ENCODE peak calls at places on chromosomes 16 and 17, in five cellular contexts. H, X, B, G and S are unnamed samples.

GRCh38 chr17:67718325-67718941 is 697 bp downstream of the NOL11 start:
- DNase-seq in H (no peak), X (peak), B (peak), G (peak), S (no peak)

GRCh38 chr17:31490991-31491793 is 99.7 kb downstream of the RAB11FIP4 start:
- DNase-seq in H (peak), X (no peak), B (no peak), G (no peak), S (no peak)

GRCh38 chr17:55547027-55547670 is 35.9 kb upstream of the SMIM36 start:
- DNase-seq in H (no peak), X (no peak), B (no peak), G (no peak), S (no peak)

GRCh38 chr16:89185062-89185751 is 13.7 kb downstream of the CDH15 start:
- DNase-seq in H (no peak), X (peak), B (no peak), G (no peak), S (no peak)

GRCh38 chr16:58299757-58300349 is 5.0 kb upstream of the PRSS54 start:
- DNase-seq in H (no peak), X (peak), B (peak), G (no peak), S (peak)

GRCh38 chr17:34254146-34254545 is 939 bp upstream of the CCL2 start:
- DNase-seq in H (no peak), X (no peak), B (no peak), G (no peak), S (no peak)

GRCh38 chr17:81871387-81872120 is 417 bp upstream of the ARHGDIA start:
- DNase-seq in H (peak), X (no peak), B (peak), G (peak), S (peak)

GRCh38 chr16:24539295-24539849 is at the start of gene RBBP6:
- DNase-seq in H (peak), X (peak), B (peak), G (peak), S (peak)

GRCh38 chr16:85276258-85276657 is 164.0 kb upstream of the CIBAR2 start:
- DNase-seq in H (no peak), X (no peak), B (no peak), G (no peak), S (no peak)

GRCh38 chr16:84927621-84928591 is 83.4 kb downstream of the ZDHHC7 start:
- DNase-seq in H (no peak), X (no peak), B (no peak), G (no peak), S (no peak)

GRCh38 chr17:77596491-77597420 is 361.7 kb upstream of the TNRC6C start:
- DNase-seq in H (no peak), X (no peak), B (no peak), G (no peak), S (no peak)

GRCh38 chr17:57482657-57483056 is 226.3 kb downstream of the MSI2 start:
- DNase-seq in H (no peak), X (no peak), B (no peak), G (no peak), S (no peak)

GRCh38 chr16:872436-873242 is 72.1 kb upstream of the GNG13 start:
- DNase-seq in H (no peak), X (no peak), B (no peak), G (no peak), S (no peak)
- TF ChIP-seq YY1 in H (no peak), X (no peak), B (no peak), G (no peak), S (no peak)

GRCh38 chr17:44314524-44314868 is 6.1 kb downstream of the RUNDC3A start:
- DNase-seq in H (no peak), X (no peak), B (no peak), G (peak), S (no peak)
- H3K4me3 ChIP-seq in H (no peak), X (no peak), B (peak), G (no peak), S (peak)

DNA sequence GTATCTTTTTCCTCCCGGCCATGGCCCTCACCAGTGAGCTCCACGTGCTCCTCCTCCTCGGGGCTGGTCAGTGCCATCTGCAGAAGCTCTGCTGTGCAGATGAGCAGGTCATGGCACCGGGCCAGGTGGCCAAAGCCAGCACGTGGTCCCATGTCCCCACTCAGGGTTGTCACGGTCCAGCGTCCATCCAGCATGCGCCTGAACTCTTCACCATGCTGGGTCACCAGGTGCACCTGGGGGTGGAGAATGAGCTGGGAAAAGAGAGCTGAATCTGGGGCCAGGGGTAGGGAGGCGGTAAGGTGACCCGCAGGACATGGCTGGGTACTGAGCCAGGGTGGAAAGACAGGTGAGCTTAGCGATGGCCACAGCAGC is 1.3 kb downstream of the DHX58 start:
- DNase-seq in H (no peak), X (no peak), B (no peak), G (peak), S (no peak)
- TF ChIP-seq REST in H (no peak), X (no peak), B (no peak), G (no peak), S (no peak)

DNA sequence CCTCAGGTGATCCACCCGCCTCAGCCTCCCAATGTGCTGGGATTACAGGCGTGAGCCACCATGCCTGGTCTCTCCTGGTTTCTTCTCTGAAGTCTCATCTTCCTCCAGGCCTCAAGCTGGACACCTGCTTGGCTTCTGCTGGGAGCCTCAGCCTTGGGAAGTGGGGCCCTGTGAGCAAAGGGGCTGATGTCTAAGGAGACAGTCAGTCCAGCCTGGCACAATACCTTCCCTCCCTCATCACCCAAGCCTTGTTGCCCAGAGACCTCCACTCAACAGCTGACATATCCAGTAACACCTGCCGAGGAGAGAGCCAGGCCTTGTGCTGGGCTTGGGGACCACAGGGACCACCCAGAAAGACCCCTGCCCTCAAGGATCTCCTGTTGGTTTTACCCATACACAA is 251.6 kb downstream of the GSG1L start:
- DNase-seq in H (no peak), X (no peak), B (no peak), G (no peak), S (no peak)
- TF ChIP-seq YY1 in H (no peak), X (no peak), B (no peak), G (no peak), S (no peak)

GRCh38 chr17:8807070-8807550 is 7.9 kb upstream of the MFSD6L start:
- DNase-seq in H (peak), X (peak), B (no peak), G (no peak), S (no peak)
- H3K4me3 ChIP-seq in H (no peak), X (no peak), B (no peak), G (no peak), S (no peak)

GRCh38 chr16:3215601-3216262 is 19.2 kb downstream of the ZNF200 start:
- DNase-seq in H (no peak), X (no peak), B (no peak), G (no peak), S (no peak)
- TF ChIP-seq REST in H (no peak), X (no peak), B (no peak), G (no peak), S (no peak)

GRCh38 chr16:70764632-70765031 is 36.3 kb downstream of the VAC14 start:
- DNase-seq in H (no peak), X (no peak), B (no peak), G (no peak), S (no peak)
- TF ChIP-seq YY1 in H (no peak), X (no peak), B (no peak), G (no peak), S (no peak)

DNA sequence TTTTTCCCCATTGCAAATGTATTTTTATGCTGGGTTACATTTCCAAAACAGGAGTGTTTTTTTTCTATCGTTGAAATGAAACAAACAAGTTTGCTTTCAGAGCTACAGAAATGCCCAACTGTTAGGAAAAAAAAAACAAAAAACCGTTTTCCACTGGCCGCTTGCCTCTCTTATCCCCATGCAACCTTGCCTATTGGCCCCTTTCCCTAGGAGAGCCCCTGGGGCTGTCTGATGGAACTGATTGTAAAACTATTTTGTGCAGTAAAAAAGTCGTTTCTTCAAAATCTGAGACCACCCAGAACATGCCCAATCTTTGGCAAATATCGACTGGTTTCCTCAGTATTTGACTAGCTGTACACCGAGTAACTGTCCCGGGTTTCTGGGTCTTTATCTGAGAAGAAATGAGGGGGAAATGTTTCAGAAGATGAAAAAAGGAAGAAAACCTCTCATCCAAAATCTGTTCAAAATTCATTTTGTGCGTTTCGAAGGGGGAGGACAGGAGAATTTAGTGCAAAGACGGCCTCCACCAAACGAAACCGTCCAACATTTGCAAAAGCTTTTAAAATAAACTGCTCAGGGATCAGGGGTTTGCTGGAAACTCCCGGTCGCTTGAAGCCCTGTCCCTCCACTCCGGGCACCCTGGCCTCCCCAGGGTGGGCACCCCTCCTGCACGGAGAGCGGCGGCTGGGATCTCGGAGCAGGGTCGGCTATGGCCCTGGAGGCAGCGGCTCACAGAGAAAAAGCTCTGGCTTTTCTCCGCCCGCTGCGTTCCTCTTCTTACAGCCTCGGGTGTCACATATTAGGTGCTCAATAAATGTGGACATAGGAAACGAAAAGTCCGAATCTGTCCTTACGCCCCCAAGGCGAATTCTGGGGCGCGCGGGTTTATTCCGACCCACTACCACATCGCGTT is 1.0 kb upstream of the GNAO1 start:
- DNase-seq in H (no peak), X (no peak), B (no peak), G (peak), S (no peak)
- H3K4me3 ChIP-seq in H (no peak), X (peak), B (peak), G (peak), S (no peak)

GRCh38 chr17:26774291-26775218 is 519.4 kb upstream of the WSB1 start:
- DNase-seq in H (no peak), X (no peak), B (no peak), G (peak), S (no peak)

GRCh38 chr17:26775219-26775822 is 518.6 kb upstream of the WSB1 start:
- DNase-seq in H (no peak), X (no peak), B (no peak), G (no peak), S (no peak)

DNA sequence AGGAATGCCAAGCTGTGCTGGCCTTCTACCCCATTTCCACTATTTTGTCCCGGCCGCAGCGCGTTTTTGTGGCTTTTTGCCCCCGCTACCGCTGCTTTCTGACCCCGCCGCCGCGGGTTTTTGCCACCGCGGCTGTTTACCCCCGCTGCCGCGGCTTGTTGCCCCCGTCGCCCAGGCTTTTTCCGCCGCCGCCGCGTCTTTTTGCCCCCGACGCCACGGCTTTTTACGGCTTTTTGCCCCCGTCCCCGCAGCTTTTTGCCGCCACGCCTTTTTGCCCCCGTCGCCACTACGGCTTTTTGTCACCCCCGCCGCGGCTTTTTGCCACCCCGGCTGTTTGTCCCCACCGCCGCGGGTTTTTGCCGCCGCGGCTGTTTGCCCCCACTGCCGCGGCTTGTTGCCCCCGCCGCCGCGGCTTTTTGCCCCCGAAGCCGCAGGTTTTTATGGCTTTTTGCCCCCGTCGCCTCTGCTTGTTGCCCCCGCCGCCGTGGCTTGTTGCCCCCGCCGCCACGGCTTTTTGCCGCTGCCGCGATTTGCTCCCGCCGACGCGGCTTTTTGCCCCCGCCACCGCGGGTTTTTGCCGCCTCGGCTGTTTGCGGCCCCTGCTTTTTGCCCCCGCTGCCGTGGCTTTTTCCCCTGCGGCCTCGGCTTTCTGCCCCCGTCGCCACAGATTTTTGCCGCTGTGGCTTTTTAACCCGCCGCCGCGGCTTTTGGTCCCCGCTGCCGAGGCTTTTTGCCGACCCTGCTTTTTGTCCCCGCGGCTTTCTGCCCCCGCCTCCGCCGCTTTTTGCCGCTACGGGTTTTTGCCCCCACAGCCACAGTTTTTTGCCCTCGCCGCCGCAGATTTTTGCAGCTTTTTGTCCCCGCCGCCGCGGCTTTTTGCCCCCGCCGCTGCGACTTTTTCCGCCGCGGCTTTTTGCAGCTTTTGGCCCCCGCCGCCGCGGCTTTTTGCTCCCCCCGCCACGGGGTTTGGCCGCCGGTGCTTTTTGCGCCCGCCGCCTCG is 520.4 kb upstream of the WSB1 start:
- DNase-seq in H (no peak), X (no peak), B (no peak), G (no peak), S (no peak)
- TF ChIP-seq REST in H (no peak), X (no peak), B (no peak), G (no peak), S (no peak)

DNA sequence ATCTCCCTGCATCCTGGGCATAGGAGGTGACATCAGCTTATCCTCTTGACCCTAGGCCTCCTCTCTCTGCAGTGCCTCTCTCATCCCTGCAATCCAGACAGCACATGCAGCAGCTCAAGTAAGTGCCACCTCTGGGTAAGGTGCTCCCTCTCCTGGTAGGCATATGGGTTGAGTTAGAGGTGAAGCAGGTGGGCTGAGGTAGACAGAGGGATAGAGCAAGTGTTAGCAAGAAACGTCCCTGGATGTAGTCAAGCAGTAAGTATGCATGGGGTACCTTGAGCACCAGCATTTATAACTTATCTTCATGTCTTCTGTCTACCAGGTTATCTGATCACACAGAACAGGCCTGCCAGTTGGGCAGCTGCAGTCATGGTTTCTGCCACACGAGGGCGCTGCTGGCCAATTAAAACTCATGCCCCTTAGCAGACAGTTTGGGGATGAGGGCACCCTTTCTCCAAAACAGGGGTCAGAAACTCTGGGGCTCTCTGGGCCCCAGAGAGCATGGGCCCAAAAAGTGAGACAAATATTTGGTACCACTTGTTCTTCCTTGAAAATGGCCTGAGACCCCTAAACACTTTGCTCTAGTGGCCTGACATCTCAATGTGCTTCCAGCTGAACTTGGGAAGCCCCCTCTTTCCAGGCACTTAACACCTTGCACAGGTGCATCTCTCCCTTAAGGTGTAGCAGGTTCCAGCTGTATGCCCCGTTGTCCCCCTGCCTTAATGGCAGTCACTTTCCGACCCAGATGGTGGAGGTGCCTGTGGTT is 59.8 kb downstream of the NEUROD2 start:
- DNase-seq in H (peak), X (peak), B (peak), G (peak), S (peak)
- TF ChIP-seq YY1 in H (peak), X (no peak), B (peak), G (no peak), S (no peak)